ENCODE peak calls at places on chromosomes 6 and 20, in four cellular contexts. D is K562, B is HCT116, X is HepG2. K is an unnamed sample.

GRCh38 chr20:20286061-20286460 is 81.8 kb upstream of the INSM1 start:
- DNase-seq in D (no peak), B (no peak), X (no peak), K (no peak)

GRCh38 chr6:41678511-41679084 is 40.3 kb downstream of the MDFI start:
- DNase-seq in D (no peak), B (no peak), X (no peak), K (no peak)

GRCh38 chr20:32839982-32840285 is 18.8 kb upstream of the EFCAB8 start:
- DNase-seq in D (no peak), B (no peak), X (no peak), K (no peak)

GRCh38 chr6:74597266-74597665 is 608.6 kb downstream of the COL12A1 start:
- DNase-seq in D (no peak), B (no peak), X (no peak), K (no peak)

GRCh38 chr20:4012631-4013030 is 2.7 kb downstream of the RNF24 start:
- DNase-seq in D (peak), B (no peak), X (no peak), K (no peak)

GRCh38 chr6:15429146-15430110 is 183.6 kb downstream of the JARID2 start:
- DNase-seq in D (no peak), B (no peak), X (peak), K (no peak)

GRCh38 chr6:43451348-43451747 is 4.0 kb downstream of the DLK2 start:
- DNase-seq in D (no peak), B (no peak), X (no peak), K (no peak)

GRCh38 chr6:143000771-143001170 is 55.8 kb upstream of the HIVEP2 start:
- DNase-seq in D (no peak), B (no peak), X (no peak), K (no peak)

GRCh38 chr6:4849214-4849613 is 73.0 kb downstream of the CDYL start:
- DNase-seq in D (no peak), B (no peak), X (no peak), K (no peak)

GRCh38 chr6:4851035-4851434 is 74.8 kb downstream of the CDYL start:
- DNase-seq in D (no peak), B (no peak), X (no peak), K (no peak)

GRCh38 chr6:4846387-4846786 is 70.2 kb downstream of the CDYL start:
- DNase-seq in D (no peak), B (no peak), X (no peak), K (no peak)

GRCh38 chr6:4849628-4850027 is 73.4 kb downstream of the CDYL start:
- DNase-seq in D (no peak), B (no peak), X (no peak), K (no peak)

GRCh38 chr6:4848382-4849068 is 72.3 kb downstream of the CDYL start:
- DNase-seq in D (peak), B (no peak), X (peak), K (no peak)
- TF ChIP-seq TCF7L2 in D (no peak), B (no peak), X (no peak), K (no peak)

GRCh38 chr6:123201869-123202372 is 205.9 kb downstream of the CLVS2 start:
- DNase-seq in D (no peak), B (no peak), X (no peak), K (no peak)
- TF ChIP-seq TCF7L2 in D (no peak), B (no peak), X (no peak), K (no peak)

GRCh38 chr6:90322976-90323474 is 26.4 kb upstream of the BACH2 start:
- DNase-seq in D (no peak), B (no peak), X (no peak), K (no peak)

GRCh38 chr6:90314516-90314915 is 17.9 kb upstream of the BACH2 start:
- DNase-seq in D (no peak), B (no peak), X (no peak), K (no peak)

GRCh38 chr6:90315354-90315960 is 18.8 kb upstream of the BACH2 start:
- DNase-seq in D (no peak), B (no peak), X (no peak), K (no peak)

GRCh38 chr6:90319979-90320667 is 23.5 kb upstream of the BACH2 start:
- DNase-seq in D (no peak), B (no peak), X (no peak), K (no peak)

DNA sequence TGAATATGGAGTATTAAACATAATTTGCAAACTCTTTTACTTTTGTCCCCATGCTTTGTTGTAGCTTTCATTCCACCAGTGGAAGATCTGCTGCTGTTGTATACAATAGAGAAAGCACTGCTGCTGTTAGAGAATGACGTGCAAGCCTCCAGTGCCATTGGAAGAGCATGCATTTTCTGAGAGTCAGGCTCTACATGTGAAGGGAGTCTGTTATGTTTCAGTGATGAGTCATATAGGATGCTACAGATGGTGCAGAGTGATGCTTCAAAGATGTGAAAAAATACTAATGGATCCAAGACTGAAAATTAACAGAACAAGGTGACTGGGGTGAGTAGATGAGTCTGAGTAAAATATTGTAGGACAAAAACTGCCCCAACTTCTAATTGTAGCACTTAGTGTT is 22.4 kb upstream of the BACH2 start:
- DNase-seq in D (no peak), B (no peak), X (no peak), K (no peak)
- TF ChIP-seq TCF7L2 in D (no peak), B (no peak), X (no peak), K (no peak)

DNA sequence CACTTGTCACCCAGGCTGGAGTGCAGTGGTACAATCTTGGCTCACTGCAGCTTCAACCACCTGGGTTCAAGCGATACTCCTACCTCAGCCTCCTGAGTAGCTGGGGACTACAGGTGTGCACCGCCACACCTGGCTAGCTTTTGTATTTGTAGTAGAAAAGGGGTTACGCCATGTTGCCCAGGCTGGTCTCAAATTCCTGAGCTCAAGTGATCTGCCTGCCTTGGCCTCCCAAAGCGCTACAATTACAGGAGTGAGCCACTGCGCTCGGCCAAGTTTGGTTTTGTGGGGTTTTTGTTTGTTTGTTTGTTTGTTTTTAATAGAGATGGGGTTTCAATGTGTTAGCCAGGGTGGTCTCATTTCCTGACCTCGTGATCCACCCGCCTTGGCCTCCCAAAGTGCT is 12.3 kb downstream of the LOC128125822 start:
- DNase-seq in D (no peak), B (no peak), X (no peak), K (no peak)
- TF ChIP-seq TCF7L2 in D (no peak), B (no peak), X (no peak), K (no peak)

DNA sequence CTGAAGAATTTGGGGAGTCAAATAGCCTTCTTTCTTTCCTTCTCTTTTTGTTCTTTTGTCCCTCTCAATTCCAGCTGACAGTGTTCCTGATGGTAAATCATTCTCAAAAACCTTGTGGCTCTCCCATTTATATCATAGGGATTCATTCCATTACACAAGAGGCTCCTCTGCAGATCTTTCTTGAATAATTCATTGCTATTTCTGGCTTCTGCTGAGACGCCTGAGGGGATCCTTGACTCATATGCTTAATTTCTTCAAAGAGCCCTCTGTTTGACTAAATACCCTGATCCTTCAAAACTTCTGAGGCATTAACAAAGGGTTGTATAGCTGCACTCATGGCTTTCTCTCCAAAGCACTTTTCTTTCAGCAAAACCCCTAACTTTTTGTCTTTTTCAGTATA is 289.3 kb downstream of the FARS2 start:
- DNase-seq in D (no peak), B (no peak), X (no peak), K (no peak)
- TF ChIP-seq TCF7L2 in D (no peak), B (no peak), X (no peak), K (no peak)

DNA sequence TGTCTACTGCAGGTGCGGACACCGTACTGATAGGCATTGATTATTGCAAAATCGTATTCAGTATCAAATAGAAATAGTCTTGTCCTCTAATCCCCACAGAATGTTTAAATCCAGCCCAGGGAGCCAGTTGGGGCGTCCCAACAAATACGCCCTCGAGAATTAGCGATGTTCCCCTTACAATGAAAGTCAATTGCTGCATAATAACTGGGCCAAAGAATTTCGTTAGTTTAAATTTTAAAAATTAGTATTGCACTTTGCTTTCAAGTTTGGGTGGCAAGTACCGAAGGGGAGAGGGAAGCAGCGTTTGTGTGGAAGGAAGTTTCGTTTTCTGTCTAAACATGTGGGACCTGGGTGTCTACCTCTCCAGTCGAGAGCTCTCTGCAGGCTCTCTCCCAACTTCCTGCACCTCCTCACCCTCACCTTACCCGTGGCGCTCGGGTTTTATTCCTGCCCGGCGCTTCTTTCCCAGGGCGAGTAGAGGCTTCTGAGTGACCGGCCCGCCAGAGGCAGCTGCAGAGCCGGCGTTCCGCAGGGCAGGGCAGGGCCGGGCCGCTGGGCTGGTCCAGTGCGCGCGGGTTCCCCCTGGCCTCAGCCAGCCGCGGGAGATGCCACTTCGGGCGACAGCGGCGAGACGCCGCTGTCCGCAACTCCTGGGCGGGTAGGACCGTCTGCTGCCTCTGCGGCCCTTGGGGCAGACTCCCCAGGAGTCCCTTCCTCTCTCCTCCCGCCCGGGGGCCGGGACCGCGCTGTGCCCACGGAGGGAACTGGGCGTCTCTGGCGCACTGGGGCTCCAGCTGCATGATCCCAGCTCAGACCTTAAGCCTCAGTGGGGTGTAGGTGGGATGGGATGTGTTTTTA is 862 bp upstream of the TFAP2C start:
- DNase-seq in D (no peak), B (no peak), X (no peak), K (no peak)
- TF ChIP-seq TCF7L2 in D (no peak), B (no peak), X (no peak), K (no peak)

K was measured in Panc1.